ENCODE peak calls at places on chromosome 17, in six cellular contexts. W is RPMI8226, N is AG04450, H is smooth muscle cell of the brain vasculature, S is astrocyte, B is adrenal gland. E is an unnamed sample.

GRCh38 chr17:40963838-40964237 is 2.9 kb downstream of the KRT39 start:
- DNase-seq in H (no peak), W (peak; percentile 63), N (no peak), B (no peak), S (no peak), E (peak; percentile 44)

GRCh38 chr17:40062347-40063033 is at the start of gene THRA:
- DNase-seq in S (no peak), N (no peak), H (no peak), B (peak; percentile 71), W (peak; percentile 82), E (peak; percentile 81)

GRCh38 chr17:76485569-76485968 is 15.7 kb downstream of the RHBDF2 start:
- DNase-seq in W (no peak), N (no peak), B (peak; percentile 64), S (no peak), H (no peak), E (no peak)

GRCh38 chr17:81329279-81329926 is 34.3 kb upstream of the SLC38A10 start:
- DNase-seq in N (peak; percentile 60), B (peak; percentile 94), H (no peak), W (peak; percentile 93), S (peak; percentile 81), E (no peak)

GRCh38 chr17:58755577-58756245 is at the start of gene PPM1E:
- DNase-seq in S (peak; percentile 39), B (peak; percentile 72), N (no peak), H (no peak), W (peak; percentile 26), E (peak; percentile 76)

GRCh38 chr17:44387773-44388172 is 1.7 kb downstream of the ITGA2B start:
- DNase-seq in H (no peak), S (no peak), W (no peak), B (no peak), N (no peak), E (no peak)

GRCh38 chr17:63774141-63774981 is at the start of gene DDX42:
- DNase-seq in H (peak; percentile 28), S (peak; percentile 52), B (peak; percentile 68), N (no peak), W (no peak), E (no peak)

GRCh38 chr17:21756856-21757619 is 64.7 kb downstream of the KCNJ18 start:
- DNase-seq in S (no peak), H (no peak), B (no peak), W (peak; percentile 87), N (no peak), E (no peak)

GRCh38 chr17:69828087-69828486 is 246.9 kb upstream of the KCNJ16 start:
- DNase-seq in S (peak; percentile 72), W (no peak), H (peak; percentile 12), N (no peak), B (peak; percentile 73), E (no peak)

GRCh38 chr17:43949777-43950176 is 4.0 kb downstream of the PYY start:
- DNase-seq in B (no peak), H (no peak), W (no peak), N (no peak), S (no peak), E (no peak)

GRCh38 chr17:72614476-72614870 is 478.0 kb downstream of the SLC39A11 start:
- DNase-seq in N (no peak), W (no peak), H (no peak), S (peak; percentile 47), B (no peak), E (no peak)